ENCODE peak calls at places on chromosomes 11 and 22, in nine cellular contexts. T, I, C, N, E, F, X, D and H are unnamed samples.

GRCh38 chr11:6062691-6063358 is 32.3 kb upstream of the OR56A1 start:
- DNase-seq in E (no peak), X (no peak), N (no peak), I (no peak), T (no peak), C (no peak), F (no peak), D (no peak), H (no peak)

GRCh38 chr22:39431821-39432251 is 25.0 kb upstream of the MGAT3 start:
- DNase-seq in I (peak), E (no peak), X (peak), N (no peak), C (no peak), D (no peak), T (peak), F (no peak), H (no peak)

GRCh38 chr22:37148031-37148651 is 1.6 kb downstream of the IL2RB start:
- DNase-seq in T (no peak), E (peak), C (peak), N (no peak), X (no peak), F (no peak), D (no peak), I (no peak), H (no peak)

GRCh38 chr11:130737041-130737830 is 179.0 kb downstream of the SNX19 start:
- DNase-seq in X (peak), I (no peak), T (no peak), C (no peak), E (no peak), F (no peak), N (no peak), D (no peak), H (no peak)

GRCh38 chr22:27512283-27512761 is 289.2 kb downstream of the MN1 start:
- DNase-seq in E (no peak), T (peak), X (peak), N (peak), D (no peak), F (no peak), C (no peak), I (peak), H (no peak)

GRCh38 chr11:72989727-72990126 is 152.4 kb downstream of the FCHSD2 start:
- DNase-seq in E (no peak), N (no peak), F (no peak), X (peak), T (no peak), C (no peak), I (no peak), D (no peak), H (no peak)

GRCh38 chr11:12802418-12803085 is 128.3 kb downstream of the TEAD1 start:
- DNase-seq in D (no peak), E (no peak), X (peak), C (no peak), I (peak), F (no peak), T (no peak), N (peak), H (peak)

GRCh38 chr11:130511765-130512164 is 63.3 kb downstream of the ADAMTS15 start:
- DNase-seq in X (no peak), N (no peak), D (no peak), T (no peak), F (no peak), E (no peak), I (no peak), C (no peak), H (no peak)

GRCh38 chr11:112805658-112806057 is 155.6 kb upstream of the NCAM1 start:
- DNase-seq in D (no peak), E (no peak), F (no peak), I (no peak), C (no peak), X (no peak), N (no peak), T (peak), H (no peak)

GRCh38 chr11:93820085-93820710 is 30.2 kb downstream of the VSTM5 start:
- DNase-seq in F (no peak), N (no peak), I (no peak), X (no peak), D (no peak), E (no peak), C (no peak), T (no peak), H (no peak)

GRCh38 chr11:59012942-59013256 is 73.2 kb upstream of the GLYATL1B start:
- DNase-seq in T (no peak), N (no peak), D (no peak), I (no peak), C (no peak), X (no peak), F (no peak), E (no peak), H (no peak)

GRCh38 chr11:4095509-4096230 is 1.1 kb downstream of the RRM1 start:
- DNase-seq in C (no peak), X (peak), T (no peak), D (no peak), F (no peak), I (no peak), N (no peak), E (no peak), H (no peak)

GRCh38 chr11:2943711-2944118 is 14.5 kb upstream of the PHLDA2 start:
- DNase-seq in E (peak), X (no peak), C (peak), I (no peak), N (peak), T (no peak), D (no peak), F (no peak), H (no peak)

GRCh38 chr11:24515632-24516031 is 18.8 kb downstream of the LUZP2 start:
- DNase-seq in F (no peak), E (no peak), I (no peak), N (no peak), C (no peak), T (no peak), X (no peak), D (no peak), H (no peak)

GRCh38 chr11:117421041-117421440 is 93.4 kb downstream of the CEP164 start:
- DNase-seq in E (no peak), D (no peak), C (no peak), F (no peak), I (no peak), T (no peak), X (peak), N (no peak), H (no peak)

GRCh38 chr11:83219095-83219494 is 25.6 kb downstream of the ANKRD42 start:
- DNase-seq in N (no peak), C (no peak), I (no peak), E (no peak), X (peak), D (no peak), F (no peak), T (no peak), H (no peak)

GRCh38 chr22:46560696-46561295 is 23.4 kb upstream of the CELSR1 start:
- DNase-seq in D (no peak), X (no peak), I (no peak), F (no peak), T (peak), E (no peak), N (no peak), C (no peak), H (no peak)

GRCh38 chr22:19122752-19123492 is 710 bp upstream of the DGCR2 start:
- DNase-seq in N (no peak), T (no peak), I (no peak), D (no peak), X (peak), F (no peak), C (no peak), E (no peak), H (peak)

GRCh38 chr11:69912161-69912910 is 93.1 kb upstream of the FGF3 start:
- DNase-seq in F (no peak), T (peak), C (peak), N (peak), I (no peak), E (no peak), X (no peak), D (no peak), H (no peak)

GRCh38 chr11:90134420-90135003 is at the start of gene NAALAD2:
- DNase-seq in T (peak), I (no peak), X (peak), F (no peak), D (peak), N (peak), E (peak), C (no peak), H (peak)

GRCh38 chr11:128157423-128158298 is 429.7 kb downstream of the ETS1 start:
- DNase-seq in F (peak), T (no peak), E (peak), C (no peak), D (peak), N (peak), I (peak), X (peak), H (peak)

GRCh38 chr11:56706486-56706885 is 7.6 kb downstream of the OR9G1 start:
- DNase-seq in N (no peak), E (no peak), C (no peak), I (no peak), D (no peak), X (no peak), F (no peak), T (no peak), H (no peak)

GRCh38 chr22:43848366-43849171 is 13.7 kb downstream of the SULT4A1 start:
- DNase-seq in F (no peak), N (no peak), D (no peak), T (peak), X (peak), E (no peak), C (no peak), I (no peak), H (no peak)

GRCh38 chr11:110712643-110713468 is 619 bp upstream of the ARHGAP20 start:
- DNase-seq in E (no peak), F (peak), D (no peak), I (peak), C (no peak), N (peak), X (peak), T (no peak), H (no peak)

GRCh38 chr22:25880524-25880923 is 138.5 kb downstream of the MYO18B start:
- DNase-seq in N (no peak), C (no peak), I (no peak), X (no peak), T (no peak), D (no peak), F (no peak), E (no peak), H (no peak)

GRCh38 chr11:57249384-57250319 is 12.6 kb upstream of the APLNR start:
- DNase-seq in N (peak), F (no peak), I (peak), C (peak), X (peak), D (peak), E (peak), T (peak), H (peak)